ENCODE peak calls at places on chromosomes 3 and 15, in seven cellular contexts. One of them, this sample, is unnamed.

GRCh38 chr3:40179016-40179415 is 130.5 kb upstream of the EIF1B start:
- DNase-seq in ELR: peak
- DNase-seq in kidney tubule cell: peak
- DNase-seq in HS-27A: peak
- DNase-seq in HTR-8/SVneo: peak
- DNase-seq in OCI-LY7: peak
- DNase-seq in GM23338: peak
- DNase-seq in this sample: peak

GRCh38 chr3:59108091-59108815 is 58.4 kb upstream of the CFAP20DC start:
- DNase-seq in HS-27A: no peak
- DNase-seq in GM23338: no peak
- DNase-seq in kidney tubule cell: peak
- DNase-seq in ELR: peak
- DNase-seq in OCI-LY7: no peak
- DNase-seq in HTR-8/SVneo: no peak
- DNase-seq in this sample: no peak

GRCh38 chr15:62118446-62118964 is 46.6 kb downstream of the C2CD4B start:
- DNase-seq in ELR: peak
- DNase-seq in HS-27A: no peak
- DNase-seq in kidney tubule cell: peak
- DNase-seq in OCI-LY7: no peak
- DNase-seq in HTR-8/SVneo: no peak
- DNase-seq in GM23338: no peak
- DNase-seq in this sample: no peak

GRCh38 chr3:67692621-67693020 is 38.2 kb upstream of the SUCLG2 start:
- DNase-seq in OCI-LY7: no peak
- DNase-seq in HTR-8/SVneo: no peak
- DNase-seq in kidney tubule cell: no peak
- DNase-seq in HS-27A: no peak
- DNase-seq in ELR: no peak
- DNase-seq in GM23338: peak
- DNase-seq in this sample: no peak

GRCh38 chr15:71790081-71790480 is 20.3 kb upstream of the NR2E3 start:
- DNase-seq in kidney tubule cell: peak
- DNase-seq in HS-27A: no peak
- DNase-seq in ELR: peak
- DNase-seq in OCI-LY7: no peak
- DNase-seq in GM23338: no peak
- DNase-seq in HTR-8/SVneo: peak
- DNase-seq in this sample: no peak

GRCh38 chr3:129231331-129232119 is 17.9 kb upstream of the COPG1 start:
- DNase-seq in HS-27A: no peak
- DNase-seq in OCI-LY7: no peak
- DNase-seq in ELR: peak
- DNase-seq in HTR-8/SVneo: no peak
- DNase-seq in GM23338: no peak
- DNase-seq in kidney tubule cell: no peak
- DNase-seq in this sample: no peak

GRCh38 chr3:43733459-43734384 is 43.0 kb downstream of the ABHD5 start:
- DNase-seq in HS-27A: no peak
- DNase-seq in kidney tubule cell: peak
- DNase-seq in ELR: no peak
- DNase-seq in HTR-8/SVneo: no peak
- DNase-seq in GM23338: peak
- DNase-seq in OCI-LY7: no peak
- DNase-seq in this sample: no peak

GRCh38 chr3:492586-493296 is 296.2 kb downstream of the CHL1 start:
- DNase-seq in HS-27A: no peak
- DNase-seq in HTR-8/SVneo: no peak
- DNase-seq in kidney tubule cell: peak
- DNase-seq in GM23338: peak
- DNase-seq in ELR: no peak
- DNase-seq in OCI-LY7: no peak
- DNase-seq in this sample: peak

GRCh38 chr3:110708166-110708565 is 363.4 kb upstream of the NECTIN3 start:
- DNase-seq in OCI-LY7: no peak
- DNase-seq in GM23338: no peak
- DNase-seq in kidney tubule cell: peak
- DNase-seq in ELR: peak
- DNase-seq in HS-27A: no peak
- DNase-seq in HTR-8/SVneo: no peak
- DNase-seq in this sample: no peak

GRCh38 chr15:56988219-56988618 is 69.8 kb downstream of the TCF12 start:
- DNase-seq in kidney tubule cell: no peak
- DNase-seq in ELR: no peak
- DNase-seq in HTR-8/SVneo: no peak
- DNase-seq in HS-27A: no peak
- DNase-seq in GM23338: no peak
- DNase-seq in OCI-LY7: no peak
- DNase-seq in this sample: no peak

GRCh38 chr3:57919987-57920386 is 88.2 kb upstream of the FLNB start:
- DNase-seq in HTR-8/SVneo: no peak
- DNase-seq in kidney tubule cell: no peak
- DNase-seq in ELR: no peak
- DNase-seq in OCI-LY7: no peak
- DNase-seq in GM23338: no peak
- DNase-seq in HS-27A: no peak
- DNase-seq in this sample: no peak

GRCh38 chr15:63930034-63930433 is 96.3 kb upstream of the HERC1 start:
- DNase-seq in HS-27A: no peak
- DNase-seq in GM23338: no peak
- DNase-seq in ELR: no peak
- DNase-seq in HTR-8/SVneo: no peak
- DNase-seq in OCI-LY7: no peak
- DNase-seq in kidney tubule cell: no peak
- DNase-seq in this sample: no peak

This sample was measured in MM.1S.